ENCODE peak calls at places on chromosome 15, in seven cellular contexts. D is progenitor cell of endocrine pancreas, R is astrocyte, E is epithelial cell of esophagus, C is fibroblast of mammary gland, S is brain microvascular endothelial cell, O is AG09319. V is an unnamed sample.

GRCh38 chr15:48005921-48006541 is 114.8 kb upstream of the SLC24A5 start:
- DNase-seq in D (no peak), C (peak), R (no peak), S (no peak), E (no peak), O (no peak), V (no peak)

GRCh38 chr15:57555270-57555669 is 36.4 kb upstream of the MYZAP start:
- DNase-seq in C (no peak), E (no peak), O (no peak), S (no peak), D (no peak), R (peak), V (no peak)

GRCh38 chr15:39213385-39213840 is 367.5 kb upstream of the THBS1 start:
- DNase-seq in E (peak), S (peak), D (peak), R (peak), O (no peak), C (peak), V (peak)

GRCh38 chr15:98123834-98124233 is 163.3 kb downstream of the ARRDC4 start:
- DNase-seq in R (no peak), S (no peak), E (peak), O (no peak), C (peak), D (no peak), V (no peak)

GRCh38 chr15:81160312-81161214 is 26.5 kb downstream of the CFAP161 start:
- DNase-seq in D (no peak), R (peak), C (peak), E (peak), S (peak), O (peak), V (peak)

GRCh38 chr15:38746211-38746610 is 181.6 kb upstream of the RASGRP1 start:
- DNase-seq in S (no peak), E (no peak), C (no peak), O (no peak), R (no peak), D (no peak), V (no peak)

GRCh38 chr15:55816017-55816416 is 73.1 kb upstream of the PRTG start:
- DNase-seq in E (no peak), S (peak), R (peak), O (no peak), C (no peak), D (no peak), V (peak)

GRCh38 chr15:65395567-65396185 is 17.9 kb upstream of the IGDCC3 start:
- DNase-seq in D (no peak), C (no peak), E (no peak), S (no peak), R (no peak), O (no peak), V (no peak)

GRCh38 chr15:89462198-89462912 is 34.0 kb downstream of the RHCG start:
- DNase-seq in R (peak), D (no peak), E (no peak), S (no peak), O (no peak), C (peak), V (peak)

GRCh38 chr15:84625125-84625524 is 24.3 kb downstream of the ZSCAN2 start:
- DNase-seq in S (no peak), E (no peak), C (no peak), R (no peak), D (no peak), O (no peak), V (no peak)

GRCh38 chr15:50112488-50113186 is 6.4 kb downstream of the ATP8B4 start:
- DNase-seq in R (no peak), E (no peak), S (no peak), D (no peak), C (no peak), O (no peak), V (no peak)

GRCh38 chr15:67782592-67782991 is 42.7 kb upstream of the SKOR1 start:
- DNase-seq in S (no peak), D (no peak), E (no peak), R (no peak), O (no peak), C (no peak), V (no peak)

DNA sequence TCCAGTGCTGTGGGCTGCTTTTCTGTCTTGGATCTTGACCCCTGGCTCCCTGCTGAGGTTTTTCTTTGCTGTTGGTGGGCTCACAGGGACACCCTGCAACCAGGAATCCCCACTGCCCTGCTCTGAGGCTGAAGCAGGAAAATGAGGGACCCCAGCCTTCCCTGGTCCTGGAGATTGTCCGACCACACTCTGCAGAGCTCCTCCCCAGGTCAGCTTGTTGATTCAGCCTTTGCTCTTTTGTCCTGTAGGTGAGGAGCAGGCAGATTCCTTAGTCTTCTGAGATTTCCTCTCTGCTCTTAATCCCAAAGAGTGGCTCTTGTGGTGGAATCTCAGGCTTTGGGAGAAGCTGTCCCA is 194.5 kb downstream of the RPLP1 start:
- DNase-seq in O (no peak), R (no peak), E (no peak), D (no peak), S (no peak), C (no peak), V (no peak)
- TF ChIP-seq CTCF in O (no peak), R (no peak), E (no peak), D (no peak), S (no peak), C (no peak), V (no peak)

GRCh38 chr15:75640483-75641175 is 605 bp upstream of the IMP3 start:
- DNase-seq in C (peak), R (peak), O (no peak), E (peak), D (no peak), S (peak), V (peak)
- TF ChIP-seq CTCF in C (peak), R (no peak), O (peak), E (peak), D (no peak), S (peak), V (peak)

GRCh38 chr15:53962646-53963561 is 15.3 kb upstream of the UNC13C start:
- DNase-seq in O (no peak), D (peak), E (peak), S (peak), R (no peak), C (peak), V (peak)
- TF ChIP-seq CTCF in O (no peak), D (peak), E (peak), S (peak), R (peak), C (peak), V (peak)

DNA sequence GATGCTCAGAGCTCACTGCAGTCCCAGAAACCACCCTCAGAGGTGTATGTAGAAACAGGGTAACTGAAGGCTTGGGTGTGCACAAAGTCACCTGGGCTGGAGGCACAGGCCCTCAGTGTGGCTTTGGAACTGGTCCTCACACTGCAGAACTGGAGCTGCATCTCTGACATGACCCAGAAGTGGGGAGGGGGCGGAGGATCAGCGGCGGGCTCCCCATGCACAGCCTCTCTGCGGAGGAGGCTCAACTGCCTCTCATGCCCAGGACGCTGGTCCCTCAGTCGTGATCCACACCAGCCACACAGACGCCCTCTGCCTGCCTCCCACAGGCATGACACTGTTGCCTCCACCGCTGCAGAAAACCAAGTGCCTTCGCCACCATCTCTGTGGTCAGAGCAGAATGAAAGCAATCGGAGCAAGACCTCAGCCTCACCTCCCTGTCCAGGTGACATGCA is 73.7 kb downstream of the TM2D3 start:
- DNase-seq in D (peak), E (peak), C (peak), O (no peak), R (no peak), S (no peak), V (peak)
- TF ChIP-seq CTCF in D (peak), E (peak), C (peak), O (peak), R (no peak), S (peak), V (peak)

GRCh38 chr15:59622289-59622688 is 10.7 kb downstream of the GCNT3 start:
- DNase-seq in E (peak), D (peak), S (peak), C (peak), R (peak), O (no peak), V (peak)
- TF ChIP-seq CTCF in E (peak), D (peak), S (peak), C (peak), R (peak), O (peak), V (peak)

DNA sequence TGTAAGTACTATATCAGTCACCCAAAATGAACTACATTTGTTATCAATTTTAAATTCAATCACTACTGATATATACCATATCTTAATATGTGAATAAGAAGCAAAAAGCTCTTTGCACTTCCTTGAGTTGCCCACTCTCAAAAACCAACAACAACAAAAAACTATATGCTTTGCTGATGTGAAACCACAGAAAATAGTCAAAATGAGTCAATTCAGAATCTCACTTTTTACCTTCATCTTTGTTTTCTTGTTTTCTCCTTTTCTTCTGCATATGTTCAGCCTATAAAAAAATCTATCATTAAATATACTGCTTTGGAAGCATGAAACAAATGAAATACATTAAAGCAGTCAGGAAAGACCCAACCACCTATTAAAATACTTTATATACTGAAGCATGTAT is 80.7 kb downstream of the UBR1 start:
- DNase-seq in S (no peak), O (no peak), R (no peak), D (no peak), E (no peak), C (no peak), V (no peak)
- TF ChIP-seq CTCF in S (no peak), O (no peak), R (no peak), D (no peak), E (no peak), C (no peak), V (no peak)

GRCh38 chr15:93029613-93030429 is 59.2 kb downstream of the RGMA start:
- DNase-seq in O (no peak), C (peak), R (no peak), S (peak), D (no peak), E (peak), V (peak)

GRCh38 chr15:93028632-93029612 is 60.1 kb downstream of the RGMA start:
- DNase-seq in S (peak), O (peak), D (no peak), R (peak), C (peak), E (peak), V (peak)

GRCh38 chr15:93026359-93026758 is 62.7 kb downstream of the RGMA start:
- DNase-seq in S (no peak), O (no peak), E (no peak), C (no peak), R (no peak), D (no peak), V (no peak)

GRCh38 chr15:93027413-93027812 is 61.6 kb downstream of the RGMA start:
- DNase-seq in R (no peak), O (no peak), D (no peak), C (no peak), S (no peak), E (no peak), V (no peak)

GRCh38 chr15:93028111-93028631 is 60.8 kb downstream of the RGMA start:
- DNase-seq in R (no peak), O (no peak), S (no peak), C (peak), D (no peak), E (no peak), V (no peak)
- TF ChIP-seq CTCF in R (no peak), O (no peak), S (no peak), C (no peak), D (no peak), E (no peak), V (no peak)

DNA sequence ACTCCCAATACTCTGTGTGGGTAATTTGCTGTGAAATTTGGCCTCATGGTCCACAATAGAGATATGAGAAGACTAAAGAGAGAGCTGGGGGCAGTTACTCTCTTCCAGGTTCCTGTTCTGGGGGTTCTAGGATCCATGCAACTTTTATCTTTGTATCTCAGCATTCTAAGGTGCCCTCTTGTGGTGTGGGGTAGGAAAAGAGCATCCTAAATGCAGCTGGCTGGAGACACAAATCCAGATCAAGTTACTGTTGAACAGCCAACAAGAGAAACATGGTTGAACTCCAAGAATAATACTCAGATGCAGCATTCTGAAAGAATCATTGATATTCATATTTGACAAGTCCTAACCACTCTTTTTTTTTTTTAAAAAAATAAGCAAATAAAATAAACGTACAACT is 238.2 kb downstream of the GREM1 start:
- DNase-seq in R (peak), D (no peak), S (peak), O (peak), E (peak), C (peak), V (peak)
- TF ChIP-seq CTCF in R (peak), D (peak), S (peak), O (peak), E (peak), C (peak), V (peak)

V was measured in cardiac fibroblast.